ENCODE peak calls at places on chromosomes 16 and 17, in nine cellular contexts. V is cardiac muscle cell; P is fibroblast of lung; H is Peyer's patch; B is aorta; K is suprapubic skin; E is heart right ventricle; G is tibial nerve; L is CD8-positive, alpha-beta memory T cell. N is an unnamed sample. For H3K4me1, the result is how much of the 10 kb centered on the place peaks cover.

GRCh38 chr16:57261806-57262205 is 16.7 kb downstream of the ARL2BP start:
- DNase-seq in H (peak), V (no peak), P (no peak), K (peak), L (no peak), G (no peak), E (no peak), B (peak), N (no peak)

GRCh38 chr16:29991571-29991904 is 3.9 kb downstream of the HIRIP3 start:
- DNase-seq in B (peak), H (no peak), E (no peak), K (no peak), G (no peak), V (no peak), P (no peak), L (no peak), N (no peak)

GRCh38 chr16:79599837-79600635 is 501 bp downstream of the MAF start:
- DNase-seq in G (no peak), P (peak), H (peak), V (peak), B (peak), K (no peak), L (peak), E (peak), N (no peak)

GRCh38 chr17:78597923-78598545 is 20.8 kb upstream of the DNAH17 start:
- DNase-seq in E (no peak), G (no peak), P (peak), L (no peak), V (no peak), K (no peak), B (peak), H (no peak), N (no peak)

GRCh38 chr16:85129846-85130706 is 17.8 kb upstream of the CIBAR2 start:
- DNase-seq in G (peak), L (no peak), V (no peak), E (no peak), H (no peak), K (no peak), P (peak), B (no peak), N (no peak)

GRCh38 chr16:21656795-21657768 is 4.7 kb upstream of the IGSF6 start:
- DNase-seq in B (no peak), G (peak), L (peak), V (peak), P (peak), E (peak), K (no peak), H (peak), N (no peak)

GRCh38 chr17:60163108-60163784 is 13.5 kb downstream of the CA4 start:
- DNase-seq in V (peak), G (no peak), H (no peak), E (peak), L (no peak), K (no peak), P (no peak), B (no peak), N (no peak)

GRCh38 chr16:54407596-54407995 is 121.0 kb upstream of the IRX3 start:
- DNase-seq in G (no peak), H (no peak), L (no peak), K (no peak), V (no peak), B (no peak), P (peak), E (no peak), N (no peak)

GRCh38 chr16:84925092-84925772 is 86.1 kb downstream of the ZDHHC7 start:
- DNase-seq in H (peak), G (peak), E (peak), B (peak), V (peak), K (no peak), L (peak), P (no peak), N (no peak)

GRCh38 chr16:27174007-27174406 is 29.3 kb upstream of the KDM8 start:
- DNase-seq in G (no peak), K (no peak), L (peak), B (no peak), V (no peak), H (peak), E (no peak), P (no peak), N (no peak)

DNA sequence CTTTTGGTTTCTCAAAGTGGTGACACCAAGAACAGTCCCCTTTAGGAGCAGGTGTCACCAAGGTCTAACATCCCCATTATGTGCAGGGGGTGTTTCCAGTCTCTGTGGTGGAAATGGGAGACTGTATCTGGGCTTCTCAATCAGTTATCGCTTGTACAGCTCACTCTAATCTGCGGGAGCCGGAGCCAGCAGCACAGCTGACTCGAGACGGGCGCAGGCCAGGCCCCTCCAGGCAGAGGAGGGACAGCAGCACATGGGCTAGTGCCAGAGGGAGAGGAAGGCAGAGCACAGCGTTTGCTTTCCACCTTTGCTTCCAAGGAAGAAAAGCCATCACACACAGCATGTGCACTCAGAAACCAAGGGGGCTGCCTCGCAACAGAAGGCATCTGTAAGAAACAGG is 91.2 kb upstream of the CREBBP start:
- DNase-seq in E (no peak), B (no peak), H (no peak), K (no peak), G (no peak), P (no peak), L (no peak), V (peak), N (no peak)
- H3K4me1 ChIP-seq in E (under half), B (under half), H (under half), K (under half), G (under half), P (under half), L (under half), V (under half), N (under half)

DNA sequence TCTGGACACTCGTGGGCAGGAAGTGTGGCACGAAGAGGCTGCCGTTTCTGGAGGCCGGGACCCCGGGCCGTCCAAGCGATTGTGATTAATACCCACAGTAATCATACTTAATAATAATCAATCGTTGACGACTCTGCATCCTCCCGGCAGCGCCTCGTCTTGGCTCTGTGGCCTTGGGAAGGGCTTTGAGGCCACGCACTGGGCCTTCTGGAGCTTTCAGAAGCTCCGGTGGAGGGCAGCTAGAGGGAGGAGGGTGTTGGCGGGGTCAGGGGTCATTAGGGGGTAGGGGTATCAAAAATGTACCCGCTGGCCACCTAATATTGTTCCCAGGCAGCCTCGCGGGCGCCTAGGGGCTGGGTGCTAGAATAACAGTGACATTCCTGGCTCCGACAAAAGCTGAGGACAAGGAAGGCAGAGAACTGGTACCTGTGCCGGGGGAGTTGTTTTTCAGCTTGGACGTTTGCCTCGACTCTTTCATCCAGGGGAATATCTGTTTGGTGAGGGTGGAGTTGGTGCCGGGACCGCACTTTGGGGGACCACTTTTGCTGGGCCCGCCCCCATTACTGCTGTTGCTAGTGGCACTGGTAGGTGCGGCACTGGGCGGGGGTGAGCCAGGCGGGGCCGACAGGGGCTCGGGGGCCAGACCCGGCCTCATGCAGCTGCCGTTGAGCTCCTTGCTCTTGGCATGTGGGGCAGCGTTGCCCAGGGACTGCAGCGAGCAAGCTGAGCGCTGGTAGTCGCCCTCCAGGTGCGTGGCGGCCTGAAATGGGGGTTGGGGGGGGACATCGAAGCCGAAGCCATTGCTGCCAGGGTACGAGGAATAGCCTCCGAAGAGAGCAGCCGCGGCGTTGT is 6.9 kb upstream of the HOXB2 start:
- DNase-seq in V (no peak), G (no peak), E (no peak), K (no peak), H (no peak), P (peak), L (no peak), B (peak), N (no peak)
- H3K4me1 ChIP-seq in V (half or more), G (under half), E (under half), K (half or more), H (half or more), P (under half), L (under half), B (under half), N (under half)

DNA sequence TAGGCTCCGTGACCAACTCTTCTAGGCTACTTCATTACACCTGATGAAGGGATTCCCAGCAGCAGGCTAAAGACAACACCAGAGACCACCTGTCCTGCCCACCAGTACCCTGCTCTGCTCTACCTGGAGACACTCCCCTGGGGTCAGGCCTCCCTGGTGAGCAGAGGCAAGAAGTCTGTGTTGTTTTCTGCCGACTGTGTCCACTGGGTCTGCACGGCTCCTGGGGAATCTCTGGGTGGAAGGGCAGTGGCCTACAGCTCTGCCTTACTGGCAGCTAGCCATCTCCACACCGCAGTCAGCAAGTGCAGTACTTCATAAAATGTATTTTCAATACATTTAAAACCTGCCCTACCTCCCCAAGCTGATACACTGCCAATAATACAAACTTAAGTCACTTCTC is 6.8 kb downstream of the RSL1D1 start:
- DNase-seq in K (no peak), P (no peak), E (no peak), G (no peak), H (no peak), V (no peak), L (no peak), B (no peak), N (no peak)
- H3K4me1 ChIP-seq in K (under half), P (under half), E (under half), G (under half), H (under half), V (under half), L (under half), B (under half), N (under half)

DNA sequence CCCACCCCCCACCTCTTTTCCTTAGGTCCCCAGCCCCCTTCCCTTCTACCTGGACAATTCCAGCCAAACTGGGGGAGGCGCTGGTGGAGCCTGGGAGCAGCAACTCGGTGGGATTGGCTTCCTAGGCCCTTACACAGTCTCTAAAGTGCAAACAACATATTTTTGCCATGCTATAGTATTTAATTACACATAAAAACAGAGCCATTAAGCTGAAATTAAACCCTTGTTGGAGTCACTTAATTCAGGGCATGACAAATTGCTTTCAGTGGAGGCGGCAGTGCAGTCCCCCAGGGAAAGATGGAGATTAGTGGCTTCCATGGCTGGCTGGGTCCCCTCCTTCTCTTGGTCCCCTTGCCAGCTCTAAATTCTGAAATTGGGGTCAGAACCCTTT is 17.3 kb downstream of the IGFBP4 start:
- DNase-seq in L (no peak), P (peak), V (no peak), G (no peak), B (no peak), H (no peak), K (no peak), E (no peak), N (no peak)
- H3K4me1 ChIP-seq in L (under half), P (half or more), V (under half), G (half or more), B (under half), H (half or more), K (half or more), E (under half), N (under half)

DNA sequence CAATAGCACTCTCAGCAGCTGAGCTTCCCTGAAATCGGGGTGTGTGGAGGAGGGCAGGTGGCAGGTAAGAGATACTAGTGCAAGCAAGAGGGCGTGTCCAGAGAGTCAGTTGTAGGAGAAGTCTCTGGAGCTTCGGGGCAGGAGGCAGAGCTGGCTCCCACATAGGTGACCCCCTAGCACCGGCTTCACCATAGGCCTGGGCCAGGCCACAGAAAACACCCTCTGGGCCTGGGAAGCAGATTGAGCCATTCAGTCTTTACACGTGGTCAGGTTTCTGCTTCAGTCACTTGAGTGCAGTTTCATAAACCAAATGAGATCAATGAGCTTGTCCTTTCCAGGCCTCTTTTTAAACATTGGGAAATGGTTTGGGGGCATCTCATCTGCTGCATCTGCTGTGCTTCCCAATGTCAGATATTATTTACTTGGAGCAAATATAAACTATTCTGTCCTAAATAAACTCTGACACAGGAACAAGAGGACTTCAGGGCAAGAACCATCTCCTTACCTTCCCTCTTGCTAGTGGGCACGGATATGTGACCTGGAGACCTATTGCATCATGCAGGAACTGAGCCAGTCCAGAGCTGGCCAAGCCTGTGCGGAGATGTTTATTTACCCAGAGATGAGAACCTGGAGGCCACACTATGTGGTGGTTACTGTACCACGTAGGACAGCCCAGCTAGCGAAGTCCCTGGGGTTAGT is 16.1 kb downstream of the CCR7 start:
- DNase-seq in H (peak), P (peak), K (peak), B (peak), L (no peak), G (peak), V (no peak), E (no peak), N (peak)
- H3K4me1 ChIP-seq in H (under half), P (half or more), K (half or more), B (under half), L (half or more), G (half or more), V (under half), E (half or more), N (half or more)

GRCh38 chr16:49755716-49756115 is 100.2 kb downstream of the ZNF423 start:
- DNase-seq in H (no peak), B (no peak), E (no peak), G (no peak), L (no peak), K (no peak), V (no peak), P (no peak), N (no peak)

GRCh38 chr16:49757744-49758069 is 98.2 kb downstream of the ZNF423 start:
- DNase-seq in E (no peak), L (no peak), K (no peak), V (no peak), B (no peak), H (no peak), P (no peak), G (no peak), N (no peak)

GRCh38 chr16:49756971-49757743 is 98.8 kb downstream of the ZNF423 start:
- DNase-seq in G (no peak), P (no peak), E (no peak), K (no peak), V (no peak), H (no peak), B (no peak), L (no peak), N (no peak)

GRCh38 chr16:49755291-49755611 is 100.7 kb downstream of the ZNF423 start:
- DNase-seq in G (peak), K (no peak), P (peak), L (no peak), B (no peak), E (peak), V (peak), H (no peak), N (no peak)

GRCh38 chr16:49754495-49755290 is 101.2 kb downstream of the ZNF423 start:
- DNase-seq in P (peak), B (no peak), E (peak), H (peak), G (peak), V (peak), L (no peak), K (no peak), N (peak)
- H3K4me1 ChIP-seq in P (under half), B (under half), E (under half), H (under half), G (under half), V (under half), L (under half), K (under half), N (under half)